ENCODE peak calls at places on chromosomes 12 and 14, in ten cellular contexts. C, H, E, V, I, B, A, O, X and F are unnamed samples. For H3K27me3, the result is how much of the 10 kb centered on the place peaks cover.

GRCh38 chr12:39605501-39605900 is 14.1 kb downstream of the ABCD2 start:
- ATAC-seq in C (no peak), H (no peak), E (no peak), V (peak), I (no peak), B (peak), A (no peak), O (no peak), X (no peak), F (no peak)

GRCh38 chr14:100746326-100746725 is 19.6 kb downstream of the DLK1 start:
- ATAC-seq in C (no peak), H (no peak), E (no peak), V (no peak), I (no peak), B (no peak), A (no peak), O (no peak), X (no peak), F (no peak)

GRCh38 chr14:34254031-34254430 is 208.0 kb downstream of the SPTSSA start:
- ATAC-seq in C (no peak), H (no peak), E (no peak), V (no peak), I (no peak), B (peak), A (no peak), O (no peak), X (no peak), F (no peak)

GRCh38 chr14:36161781-36162180 is 14.7 kb downstream of the PTCSC3 start:
- ATAC-seq in C (no peak), H (no peak), E (no peak), V (no peak), I (no peak), B (no peak), A (no peak), O (no peak), X (no peak), F (no peak)

GRCh38 chr12:92988622-92989130 is 59.6 kb upstream of the EEA1 start:
- ATAC-seq in C (no peak), H (no peak), E (peak), V (no peak), I (no peak), B (no peak), A (no peak), O (peak), X (no peak), F (no peak)

GRCh38 chr12:100156731-100157426 is 14.2 kb upstream of the BLTP3B start:
- ATAC-seq in C (peak), H (no peak), E (no peak), V (no peak), I (no peak), B (no peak), A (no peak), O (no peak), X (no peak), F (no peak)

GRCh38 chr12:66662179-66662578 is 16.7 kb downstream of the GRIP1 start:
- ATAC-seq in C (no peak), H (no peak), E (no peak), V (no peak), I (no peak), B (peak), A (no peak), O (no peak), X (no peak), F (no peak)

GRCh38 chr12:98998697-98999299 is 353.7 kb downstream of the APAF1 start:
- ATAC-seq in C (peak), H (peak), E (peak), V (peak), I (peak), B (peak), A (peak), O (peak), X (peak), F (no peak)

GRCh38 chr12:2113501-2113912 is 60.7 kb downstream of the CACNA1C start:
- ATAC-seq in C (no peak), H (peak), E (peak), V (no peak), I (peak), B (no peak), A (no peak), O (peak), X (no peak), F (no peak)

GRCh38 chr12:29662737-29663323 is 120.9 kb downstream of the TMTC1 start:
- ATAC-seq in C (no peak), H (no peak), E (peak), V (no peak), I (peak), B (no peak), A (no peak), O (peak), X (no peak), F (no peak)

GRCh38 chr12:57459055-57459749 is 383 bp upstream of the GLI1 start:
- ATAC-seq in C (peak), H (peak), E (peak), V (peak), I (peak), B (peak), A (peak), O (peak), X (peak), F (peak)

GRCh38 chr12:116717466-116718457 is 20.1 kb downstream of the SPRING1 start:
- ATAC-seq in C (no peak), H (peak), E (peak), V (no peak), I (peak), B (no peak), A (no peak), O (peak), X (peak), F (peak)

GRCh38 chr14:97603201-97603600 is 806.0 kb downstream of the VRK1 start:
- ATAC-seq in C (no peak), H (peak), E (no peak), V (no peak), I (no peak), B (no peak), A (no peak), O (no peak), X (no peak), F (no peak)

GRCh38 chr12:32478858-32479257 is 79.5 kb downstream of the FGD4 start:
- ATAC-seq in C (no peak), H (no peak), E (no peak), V (no peak), I (no peak), B (no peak), A (no peak), O (no peak), X (no peak), F (no peak)

GRCh38 chr14:104766863-104767633 is 14.1 kb downstream of the SIVA1 start:
- ATAC-seq in C (no peak), H (no peak), E (no peak), V (no peak), I (no peak), B (no peak), A (no peak), O (no peak), X (no peak), F (no peak)

GRCh38 chr14:43939836-43940235 is 567.2 kb downstream of the FSCB start:
- ATAC-seq in C (no peak), H (peak), E (no peak), V (no peak), I (peak), B (no peak), A (no peak), O (no peak), X (no peak), F (no peak)

GRCh38 chr14:77603031-77603430 is 13.4 kb downstream of the SPTLC2 start:
- ATAC-seq in C (no peak), H (no peak), E (no peak), V (no peak), I (no peak), B (peak), A (no peak), O (no peak), X (no peak), F (no peak)

GRCh38 chr14:94769413-94770250 is at the start of gene GSC:
- ATAC-seq in C (no peak), H (peak), E (peak), V (no peak), I (peak), B (no peak), A (no peak), O (peak), X (peak), F (peak)

GRCh38 chr14:94768521-94769412 is 1.1 kb downstream of the GSC start:
- ATAC-seq in C (no peak), H (no peak), E (peak), V (no peak), I (peak), B (no peak), A (no peak), O (no peak), X (peak), F (no peak)

GRCh38 chr14:94768141-94768520 is 1.8 kb downstream of the GSC start:
- ATAC-seq in C (no peak), H (no peak), E (no peak), V (no peak), I (no peak), B (no peak), A (no peak), O (no peak), X (no peak), F (no peak)

GRCh38 chr14:94764573-94764972 is 5.3 kb downstream of the GSC start:
- ATAC-seq in C (no peak), H (no peak), E (no peak), V (no peak), I (no peak), B (no peak), A (no peak), O (no peak), X (no peak), F (no peak)

DNA sequence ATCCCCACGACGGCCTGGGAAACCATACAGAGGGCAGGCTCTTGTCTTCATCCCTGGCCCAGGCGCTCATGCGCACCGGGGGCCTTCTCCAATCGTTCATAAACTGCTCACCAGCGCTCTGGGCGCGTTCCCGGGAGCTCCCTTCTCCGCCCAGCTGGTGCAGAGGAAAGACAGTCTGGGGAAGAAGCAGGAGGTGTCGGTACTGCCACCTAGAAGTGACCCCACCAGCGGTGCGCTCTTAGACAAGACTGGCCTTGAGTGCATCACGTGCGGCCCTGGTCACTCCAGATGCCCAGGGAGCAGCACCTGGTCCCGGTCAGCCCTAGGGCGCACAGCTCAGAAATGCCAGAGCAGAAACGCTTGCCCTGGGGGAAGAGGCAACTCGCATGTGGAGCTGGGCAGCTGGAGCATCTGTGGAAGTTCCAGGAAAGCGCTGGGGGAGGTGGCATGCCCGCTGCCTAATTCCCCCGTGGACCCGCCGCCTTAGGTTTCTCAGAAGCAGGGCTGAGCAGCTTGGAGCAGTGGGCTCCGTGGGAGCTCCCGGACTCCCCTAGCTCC is 2.5 kb downstream of the GSC start:
- ATAC-seq in C (no peak), H (no peak), E (no peak), V (no peak), I (no peak), B (no peak), A (no peak), O (no peak), X (no peak), F (no peak)
- H3K27me3 ChIP-seq in C (under half), H (half or more), E (half or more), V (under half), I (under half), B (under half), A (under half), O (half or more), X (under half), F (half or more)

GRCh38 chr12:77160931-77161330 is 95.6 kb upstream of the E2F7 start:
- ATAC-seq in C (no peak), H (no peak), E (no peak), V (no peak), I (no peak), B (no peak), A (no peak), O (no peak), X (no peak), F (no peak)

GRCh38 chr12:77163068-77163810 is 97.9 kb upstream of the E2F7 start:
- ATAC-seq in C (no peak), H (no peak), E (no peak), V (no peak), I (no peak), B (peak), A (no peak), O (no peak), X (no peak), F (no peak)

GRCh38 chr12:77166711-77167110 is 101.3 kb upstream of the E2F7 start:
- ATAC-seq in C (no peak), H (no peak), E (no peak), V (no peak), I (no peak), B (no peak), A (no peak), O (no peak), X (no peak), F (no peak)

GRCh38 chr12:77167801-77168200 is 102.4 kb upstream of the E2F7 start:
- ATAC-seq in C (no peak), H (no peak), E (no peak), V (no peak), I (no peak), B (no peak), A (no peak), O (no peak), X (no peak), F (no peak)

GRCh38 chr12:77161944-77162343 is 96.6 kb upstream of the E2F7 start:
- ATAC-seq in C (no peak), H (no peak), E (no peak), V (no peak), I (no peak), B (no peak), A (no peak), O (no peak), X (no peak), F (no peak)
- H3K27me3 ChIP-seq in C (under half), H (under half), E (under half), V (under half), I (under half), B (under half), A (under half), O (under half), X (under half), F (under half)

GRCh38 chr14:56813143-56813551 is 2.9 kb upstream of the OTX2 start:
- ATAC-seq in C (no peak), H (no peak), E (no peak), V (no peak), I (no peak), B (no peak), A (no peak), O (no peak), X (no peak), F (no peak)
- H3K27me3 ChIP-seq in C (under half), H (half or more), E (half or more), V (under half), I (under half), B (half or more), A (under half), O (half or more), X (half or more), F (half or more)

DNA sequence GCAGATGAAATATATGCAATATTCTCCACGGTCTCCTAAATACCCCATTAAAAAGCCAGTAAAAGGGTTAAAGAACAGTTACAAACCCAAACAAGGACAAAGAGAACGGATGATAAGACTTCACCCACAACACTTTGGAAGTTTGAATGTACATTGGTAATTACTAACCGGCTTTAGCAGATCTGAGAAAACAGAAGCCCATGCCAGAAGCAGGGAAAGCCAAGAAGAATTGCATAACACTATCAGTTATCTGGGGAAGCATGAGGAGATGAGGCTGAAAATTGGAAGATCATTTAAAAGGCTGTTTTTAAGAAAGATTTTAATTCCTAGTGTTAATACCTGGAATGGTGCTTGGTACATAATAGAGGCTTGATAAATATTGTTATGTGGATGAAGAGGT is 55.6 kb upstream of the MYBPC1 start:
- ATAC-seq in C (no peak), H (no peak), E (no peak), V (no peak), I (peak), B (no peak), A (no peak), O (no peak), X (peak), F (peak)
- H3K27me3 ChIP-seq in C (under half), H (under half), E (under half), V (under half), I (under half), B (half or more), A (under half), O (under half), X (under half), F (under half)

GRCh38 chr12:130334399-130334798 is 3.3 kb upstream of the PIWIL1 start:
- ATAC-seq in C (no peak), H (no peak), E (no peak), V (no peak), I (no peak), B (no peak), A (no peak), O (no peak), X (no peak), F (no peak)

GRCh38 chr12:130335517-130336392 is 1.9 kb upstream of the PIWIL1 start:
- ATAC-seq in C (peak), H (no peak), E (no peak), V (peak), I (no peak), B (no peak), A (no peak), O (peak), X (no peak), F (no peak)

GRCh38 chr12:130331146-130331545 is 6.5 kb upstream of the PIWIL1 start:
- ATAC-seq in C (no peak), H (no peak), E (no peak), V (no peak), I (no peak), B (no peak), A (no peak), O (no peak), X (no peak), F (no peak)

GRCh38 chr12:130334937-130335336 is 2.8 kb upstream of the PIWIL1 start:
- ATAC-seq in C (peak), H (no peak), E (no peak), V (no peak), I (no peak), B (no peak), A (no peak), O (no peak), X (no peak), F (no peak)

GRCh38 chr12:130333341-130333740 is 4.3 kb upstream of the PIWIL1 start:
- ATAC-seq in C (no peak), H (no peak), E (no peak), V (no peak), I (no peak), B (no peak), A (no peak), O (no peak), X (no peak), F (no peak)
- H3K27me3 ChIP-seq in C (under half), H (under half), E (under half), V (under half), I (under half), B (under half), A (under half), O (under half), X (under half), F (half or more)

DNA sequence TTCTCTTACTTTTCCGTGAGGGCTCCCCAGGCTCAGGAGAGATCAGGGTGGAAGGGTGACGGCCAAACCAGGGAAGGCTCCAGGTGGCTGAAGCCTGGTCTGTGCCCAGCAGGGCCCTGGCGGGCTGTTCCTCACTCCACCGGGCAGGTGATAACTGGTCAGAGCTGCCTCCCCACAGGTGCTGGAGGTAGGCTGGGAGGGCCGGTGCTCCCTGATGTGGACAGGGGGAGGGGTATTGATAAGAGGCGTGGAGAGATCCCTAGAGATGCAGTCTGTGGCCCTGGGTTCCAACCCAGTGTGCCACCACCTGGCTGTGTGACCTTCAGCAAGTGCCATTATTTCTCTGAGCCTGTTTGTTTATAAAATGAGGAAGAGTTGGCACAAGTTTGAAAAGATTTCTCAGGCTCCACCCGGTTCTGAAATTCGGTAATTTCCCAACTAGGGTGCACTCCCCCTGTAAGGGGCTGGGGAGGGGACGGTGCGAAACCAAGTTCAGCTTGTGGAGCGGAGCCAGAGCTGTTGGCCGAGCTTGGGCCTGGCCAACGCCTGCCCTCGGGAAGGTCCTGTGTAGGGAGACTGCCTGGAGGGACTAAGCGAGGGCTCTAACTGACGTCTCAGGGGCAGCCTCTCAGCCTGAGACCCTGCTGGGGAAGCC is 999 bp upstream of the NR4A1 start:
- ATAC-seq in C (no peak), H (no peak), E (no peak), V (no peak), I (peak), B (no peak), A (peak), O (no peak), X (peak), F (peak)
- H3K27me3 ChIP-seq in C (under half), H (under half), E (under half), V (under half), I (under half), B (under half), A (under half), O (under half), X (under half), F (under half)

GRCh38 chr14:75370416-75371205 is 57.2 kb upstream of the JDP2 start:
- ATAC-seq in C (no peak), H (peak), E (peak), V (no peak), I (no peak), B (no peak), A (no peak), O (peak), X (peak), F (no peak)
- H3K27me3 ChIP-seq in C (under half), H (under half), E (under half), V (under half), I (under half), B (half or more), A (under half), O (under half), X (under half), F (under half)

DNA sequence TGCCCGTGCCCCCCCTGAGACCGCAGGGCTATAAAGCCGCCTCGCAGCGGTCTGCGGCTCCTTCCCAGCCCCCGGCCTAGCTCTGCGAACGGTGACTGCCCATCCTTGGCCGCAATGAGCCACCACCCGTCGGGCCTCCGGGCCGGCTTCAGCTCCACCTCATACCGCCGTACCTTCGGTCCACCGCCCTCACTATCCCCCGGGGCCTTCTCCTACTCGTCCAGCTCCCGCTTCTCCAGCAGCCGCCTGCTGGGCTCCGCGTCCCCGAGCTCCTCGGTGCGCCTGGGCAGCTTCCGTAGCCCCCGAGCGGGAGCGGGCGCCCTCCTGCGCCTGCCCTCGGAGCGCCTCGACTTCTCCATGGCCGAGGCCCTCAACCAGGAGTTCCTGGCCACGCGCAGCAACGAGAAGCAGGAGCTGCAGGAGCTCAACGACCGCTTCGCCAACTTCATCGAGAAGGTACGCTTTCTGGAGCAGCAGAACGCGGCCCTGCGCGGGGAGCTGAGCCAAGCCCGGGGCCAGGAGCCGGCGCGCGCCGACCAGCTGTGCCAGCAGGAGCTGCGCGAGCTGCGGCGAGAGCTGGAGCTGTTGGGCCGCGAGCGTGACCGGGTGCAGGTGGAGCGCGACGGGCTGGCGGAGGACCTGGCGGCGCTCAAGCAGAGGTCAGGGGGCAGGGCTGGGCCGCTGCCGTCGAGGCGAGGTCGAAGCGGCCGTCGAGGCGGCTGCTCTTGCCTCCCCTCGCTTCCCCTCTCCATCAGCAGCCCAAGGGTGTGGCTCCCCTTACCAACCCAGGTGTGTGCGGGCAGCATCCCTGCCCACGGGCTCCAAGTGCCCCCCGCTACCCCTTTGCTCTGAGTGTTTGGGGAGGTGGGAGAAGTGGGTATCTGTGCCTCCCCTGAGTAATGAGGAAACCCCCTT is at the start of gene PRPH:
- ATAC-seq in C (no peak), H (no peak), E (no peak), V (no peak), I (no peak), B (no peak), A (no peak), O (peak), X (no peak), F (no peak)
- H3K27me3 ChIP-seq in C (under half), H (half or more), E (under half), V (under half), I (under half), B (under half), A (under half), O (under half), X (under half), F (half or more)